ENCODE peak calls at places on chromosomes 6 and 20, in nine cellular contexts. One of them, this sample, is unnamed.

GRCh38 chr20:46328180-46328882 is 20.0 kb upstream of the CDH22 start:
- DNase-seq in adrenal gland: no peak
- DNase-seq in PC-3: no peak
- DNase-seq in neural progenitor cell: no peak
- DNase-seq in CD8-positive, alpha-beta T cell: no peak
- DNase-seq in GM23338: no peak
- DNase-seq in prostate gland: no peak
- DNase-seq in GM06990: no peak
- DNase-seq in brain microvascular endothelial cell: no peak
- DNase-seq in this sample: no peak

GRCh38 chr20:24610341-24611115 is 141.1 kb downstream of the SYNDIG1 start:
- DNase-seq in adrenal gland: no peak
- DNase-seq in neural progenitor cell: peak
- DNase-seq in brain microvascular endothelial cell: no peak
- DNase-seq in PC-3: no peak
- DNase-seq in GM06990: no peak
- DNase-seq in CD8-positive, alpha-beta T cell: no peak
- DNase-seq in GM23338: peak
- DNase-seq in prostate gland: no peak
- DNase-seq in this sample: no peak

GRCh38 chr20:49986049-49986448 is 3.3 kb downstream of the SNAI1 start:
- DNase-seq in prostate gland: no peak
- DNase-seq in brain microvascular endothelial cell: no peak
- DNase-seq in PC-3: no peak
- DNase-seq in GM06990: no peak
- DNase-seq in CD8-positive, alpha-beta T cell: no peak
- DNase-seq in adrenal gland: no peak
- DNase-seq in neural progenitor cell: no peak
- DNase-seq in GM23338: no peak
- DNase-seq in this sample: no peak

GRCh38 chr20:59988141-59988540 is 29.9 kb downstream of the CDH26 start:
- DNase-seq in brain microvascular endothelial cell: peak
- DNase-seq in CD8-positive, alpha-beta T cell: no peak
- DNase-seq in prostate gland: no peak
- DNase-seq in neural progenitor cell: no peak
- DNase-seq in GM06990: no peak
- DNase-seq in GM23338: no peak
- DNase-seq in PC-3: peak
- DNase-seq in adrenal gland: no peak
- DNase-seq in this sample: peak

GRCh38 chr6:170008386-170008785 is 257.0 kb downstream of the ERMARD start:
- DNase-seq in neural progenitor cell: no peak
- DNase-seq in GM06990: no peak
- DNase-seq in GM23338: no peak
- DNase-seq in adrenal gland: peak
- DNase-seq in brain microvascular endothelial cell: no peak
- DNase-seq in CD8-positive, alpha-beta T cell: no peak
- DNase-seq in prostate gland: no peak
- DNase-seq in PC-3: no peak
- DNase-seq in this sample: no peak

GRCh38 chr20:59195316-59195993 is 31.8 kb downstream of the ZNF831 start:
- DNase-seq in PC-3: no peak
- DNase-seq in brain microvascular endothelial cell: no peak
- DNase-seq in GM23338: no peak
- DNase-seq in CD8-positive, alpha-beta T cell: no peak
- DNase-seq in neural progenitor cell: no peak
- DNase-seq in adrenal gland: no peak
- DNase-seq in prostate gland: no peak
- DNase-seq in GM06990: no peak
- DNase-seq in this sample: no peak

GRCh38 chr20:50413088-50413500 is 97.1 kb upstream of the PTPN1 start:
- DNase-seq in prostate gland: no peak
- DNase-seq in GM06990: no peak
- DNase-seq in adrenal gland: no peak
- DNase-seq in brain microvascular endothelial cell: no peak
- DNase-seq in GM23338: peak
- DNase-seq in neural progenitor cell: no peak
- DNase-seq in CD8-positive, alpha-beta T cell: no peak
- DNase-seq in PC-3: peak
- DNase-seq in this sample: peak

GRCh38 chr6:35757461-35758123 is 18.8 kb upstream of the CLPSL2 start:
- DNase-seq in brain microvascular endothelial cell: peak
- DNase-seq in GM23338: peak
- DNase-seq in prostate gland: no peak
- DNase-seq in CD8-positive, alpha-beta T cell: no peak
- DNase-seq in GM06990: peak
- DNase-seq in PC-3: peak
- DNase-seq in neural progenitor cell: peak
- DNase-seq in adrenal gland: no peak
- DNase-seq in this sample: peak

GRCh38 chr6:126937426-126937825 is 181.0 kb upstream of the RSPO3 start:
- DNase-seq in adrenal gland: no peak
- DNase-seq in brain microvascular endothelial cell: no peak
- DNase-seq in GM23338: no peak
- DNase-seq in prostate gland: no peak
- DNase-seq in CD8-positive, alpha-beta T cell: no peak
- DNase-seq in neural progenitor cell: no peak
- DNase-seq in PC-3: no peak
- DNase-seq in GM06990: no peak
- DNase-seq in this sample: no peak

GRCh38 chr20:36135821-36136220 is 18.7 kb upstream of the EPB41L1 start:
- DNase-seq in CD8-positive, alpha-beta T cell: no peak
- DNase-seq in prostate gland: no peak
- DNase-seq in brain microvascular endothelial cell: no peak
- DNase-seq in PC-3: no peak
- DNase-seq in adrenal gland: no peak
- DNase-seq in GM06990: no peak
- DNase-seq in neural progenitor cell: no peak
- DNase-seq in GM23338: no peak
- DNase-seq in this sample: no peak
- TF ChIP-seq CTCF in CD8-positive, alpha-beta T cell: no peak
- TF ChIP-seq CTCF in prostate gland: no peak
- TF ChIP-seq CTCF in brain microvascular endothelial cell: no peak
- TF ChIP-seq CTCF in PC-3: no peak
- TF ChIP-seq CTCF in adrenal gland: no peak
- TF ChIP-seq CTCF in GM06990: no peak
- TF ChIP-seq CTCF in neural progenitor cell: no peak
- TF ChIP-seq CTCF in GM23338: no peak
- TF ChIP-seq CTCF in this sample: no peak

GRCh38 chr20:62393830-62394229 is 6.9 kb downstream of the RPS21 start:
- DNase-seq in PC-3: no peak
- DNase-seq in brain microvascular endothelial cell: no peak
- DNase-seq in CD8-positive, alpha-beta T cell: no peak
- DNase-seq in neural progenitor cell: no peak
- DNase-seq in GM06990: no peak
- DNase-seq in GM23338: no peak
- DNase-seq in adrenal gland: no peak
- DNase-seq in prostate gland: no peak
- DNase-seq in this sample: no peak

GRCh38 chr20:62394248-62395245 is 7.6 kb downstream of the RPS21 start:
- DNase-seq in brain microvascular endothelial cell: no peak
- DNase-seq in GM23338: no peak
- DNase-seq in prostate gland: no peak
- DNase-seq in CD8-positive, alpha-beta T cell: no peak
- DNase-seq in PC-3: no peak
- DNase-seq in GM06990: no peak
- DNase-seq in neural progenitor cell: no peak
- DNase-seq in adrenal gland: no peak
- DNase-seq in this sample: no peak

GRCh38 chr20:62393266-62393665 is 6.4 kb downstream of the RPS21 start:
- DNase-seq in adrenal gland: no peak
- DNase-seq in prostate gland: no peak
- DNase-seq in PC-3: no peak
- DNase-seq in CD8-positive, alpha-beta T cell: no peak
- DNase-seq in neural progenitor cell: no peak
- DNase-seq in GM06990: no peak
- DNase-seq in brain microvascular endothelial cell: no peak
- DNase-seq in GM23338: no peak
- DNase-seq in this sample: no peak

GRCh38 chr20:62396367-62397239 is 9.7 kb downstream of the RPS21 start:
- DNase-seq in GM06990: no peak
- DNase-seq in neural progenitor cell: no peak
- DNase-seq in PC-3: no peak
- DNase-seq in CD8-positive, alpha-beta T cell: no peak
- DNase-seq in brain microvascular endothelial cell: no peak
- DNase-seq in prostate gland: no peak
- DNase-seq in adrenal gland: no peak
- DNase-seq in GM23338: no peak
- DNase-seq in this sample: no peak

GRCh38 chr20:62395311-62396242 is 8.7 kb downstream of the RPS21 start:
- DNase-seq in GM23338: no peak
- DNase-seq in adrenal gland: no peak
- DNase-seq in CD8-positive, alpha-beta T cell: no peak
- DNase-seq in prostate gland: no peak
- DNase-seq in brain microvascular endothelial cell: no peak
- DNase-seq in GM06990: no peak
- DNase-seq in PC-3: no peak
- DNase-seq in neural progenitor cell: no peak
- DNase-seq in this sample: peak
- TF ChIP-seq CTCF in GM23338: peak
- TF ChIP-seq CTCF in adrenal gland: no peak
- TF ChIP-seq CTCF in CD8-positive, alpha-beta T cell: no peak
- TF ChIP-seq CTCF in prostate gland: no peak
- TF ChIP-seq CTCF in brain microvascular endothelial cell: peak
- TF ChIP-seq CTCF in GM06990: no peak
- TF ChIP-seq CTCF in PC-3: no peak
- TF ChIP-seq CTCF in neural progenitor cell: no peak
- TF ChIP-seq CTCF in this sample: peak

GRCh38 chr20:55097621-55098020 is 622.2 kb downstream of the DOK5 start:
- DNase-seq in prostate gland: no peak
- DNase-seq in neural progenitor cell: no peak
- DNase-seq in GM23338: no peak
- DNase-seq in adrenal gland: no peak
- DNase-seq in brain microvascular endothelial cell: no peak
- DNase-seq in CD8-positive, alpha-beta T cell: no peak
- DNase-seq in GM06990: no peak
- DNase-seq in PC-3: no peak
- DNase-seq in this sample: no peak

GRCh38 chr20:55094353-55094861 is 619.0 kb downstream of the DOK5 start:
- DNase-seq in brain microvascular endothelial cell: no peak
- DNase-seq in adrenal gland: no peak
- DNase-seq in prostate gland: no peak
- DNase-seq in PC-3: no peak
- DNase-seq in GM23338: no peak
- DNase-seq in GM06990: no peak
- DNase-seq in neural progenitor cell: no peak
- DNase-seq in CD8-positive, alpha-beta T cell: no peak
- DNase-seq in this sample: no peak

GRCh38 chr20:55095745-55096450 is 620.5 kb downstream of the DOK5 start:
- DNase-seq in neural progenitor cell: no peak
- DNase-seq in brain microvascular endothelial cell: no peak
- DNase-seq in CD8-positive, alpha-beta T cell: no peak
- DNase-seq in prostate gland: no peak
- DNase-seq in PC-3: no peak
- DNase-seq in GM23338: no peak
- DNase-seq in adrenal gland: no peak
- DNase-seq in GM06990: no peak
- DNase-seq in this sample: no peak

GRCh38 chr20:55103188-55103587 is 627.8 kb downstream of the DOK5 start:
- DNase-seq in GM23338: no peak
- DNase-seq in GM06990: no peak
- DNase-seq in prostate gland: no peak
- DNase-seq in adrenal gland: no peak
- DNase-seq in brain microvascular endothelial cell: no peak
- DNase-seq in CD8-positive, alpha-beta T cell: no peak
- DNase-seq in PC-3: no peak
- DNase-seq in neural progenitor cell: no peak
- DNase-seq in this sample: no peak

GRCh38 chr20:55099251-55099650 is 623.9 kb downstream of the DOK5 start:
- DNase-seq in PC-3: no peak
- DNase-seq in prostate gland: no peak
- DNase-seq in brain microvascular endothelial cell: no peak
- DNase-seq in neural progenitor cell: no peak
- DNase-seq in GM23338: no peak
- DNase-seq in GM06990: no peak
- DNase-seq in CD8-positive, alpha-beta T cell: no peak
- DNase-seq in adrenal gland: no peak
- DNase-seq in this sample: no peak
- TF ChIP-seq CTCF in PC-3: no peak
- TF ChIP-seq CTCF in prostate gland: no peak
- TF ChIP-seq CTCF in brain microvascular endothelial cell: no peak
- TF ChIP-seq CTCF in neural progenitor cell: no peak
- TF ChIP-seq CTCF in GM23338: no peak
- TF ChIP-seq CTCF in GM06990: no peak
- TF ChIP-seq CTCF in CD8-positive, alpha-beta T cell: no peak
- TF ChIP-seq CTCF in adrenal gland: no peak
- TF ChIP-seq CTCF in this sample: no peak

GRCh38 chr6:88985901-88986300 is 22.5 kb upstream of the RNGTT start:
- DNase-seq in neural progenitor cell: no peak
- DNase-seq in PC-3: peak
- DNase-seq in adrenal gland: no peak
- DNase-seq in GM06990: no peak
- DNase-seq in prostate gland: no peak
- DNase-seq in GM23338: no peak
- DNase-seq in brain microvascular endothelial cell: no peak
- DNase-seq in CD8-positive, alpha-beta T cell: no peak
- DNase-seq in this sample: no peak

GRCh38 chr6:88987922-88988321 is 24.5 kb upstream of the RNGTT start:
- DNase-seq in PC-3: no peak
- DNase-seq in GM06990: no peak
- DNase-seq in brain microvascular endothelial cell: no peak
- DNase-seq in CD8-positive, alpha-beta T cell: no peak
- DNase-seq in adrenal gland: no peak
- DNase-seq in prostate gland: no peak
- DNase-seq in neural progenitor cell: no peak
- DNase-seq in GM23338: no peak
- DNase-seq in this sample: no peak

GRCh38 chr6:88984152-88984551 is 20.7 kb upstream of the RNGTT start:
- DNase-seq in adrenal gland: no peak
- DNase-seq in GM06990: no peak
- DNase-seq in PC-3: no peak
- DNase-seq in prostate gland: no peak
- DNase-seq in GM23338: no peak
- DNase-seq in neural progenitor cell: no peak
- DNase-seq in brain microvascular endothelial cell: no peak
- DNase-seq in CD8-positive, alpha-beta T cell: no peak
- DNase-seq in this sample: no peak

GRCh38 chr6:88982720-88983119 is 19.3 kb upstream of the RNGTT start:
- DNase-seq in CD8-positive, alpha-beta T cell: no peak
- DNase-seq in brain microvascular endothelial cell: peak
- DNase-seq in GM06990: no peak
- DNase-seq in adrenal gland: peak
- DNase-seq in PC-3: peak
- DNase-seq in neural progenitor cell: peak
- DNase-seq in prostate gland: peak
- DNase-seq in GM23338: peak
- DNase-seq in this sample: peak

GRCh38 chr6:88983532-88983931 is 20.1 kb upstream of the RNGTT start:
- DNase-seq in PC-3: peak
- DNase-seq in prostate gland: no peak
- DNase-seq in brain microvascular endothelial cell: peak
- DNase-seq in adrenal gland: peak
- DNase-seq in GM23338: peak
- DNase-seq in CD8-positive, alpha-beta T cell: no peak
- DNase-seq in neural progenitor cell: peak
- DNase-seq in GM06990: no peak
- DNase-seq in this sample: peak
- TF ChIP-seq CTCF in PC-3: peak
- TF ChIP-seq CTCF in prostate gland: peak
- TF ChIP-seq CTCF in brain microvascular endothelial cell: peak
- TF ChIP-seq CTCF in adrenal gland: peak
- TF ChIP-seq CTCF in GM23338: peak
- TF ChIP-seq CTCF in CD8-positive, alpha-beta T cell: no peak
- TF ChIP-seq CTCF in neural progenitor cell: peak
- TF ChIP-seq CTCF in GM06990: peak
- TF ChIP-seq CTCF in this sample: peak